ENCODE peak calls at places on chromosome X, in nine cellular contexts. I, W, H, N, T, K, R, P and Q are unnamed samples.

GRCh38 chrX:38717871-38718270 is 83.4 kb upstream of the MID1IP1 start:
- DNase-seq in I (peak), P (no peak), T (peak), N (no peak), K (no peak), H (no peak), W (no peak), R (no peak), Q (no peak)

GRCh38 chrX:49844622-49845021 is 15.5 kb downstream of the PAGE4 start:
- DNase-seq in R (peak), K (no peak), W (peak), T (peak), I (no peak), H (no peak), P (no peak), N (no peak), Q (no peak)

GRCh38 chrX:10158279-10158939 is 1.6 kb downstream of the CLCN4 start:
- DNase-seq in T (peak), N (no peak), P (no peak), R (peak), K (peak), I (peak), H (no peak), W (no peak), Q (peak)

GRCh38 chrX:119885554-119886428 is 9.9 kb upstream of the AKAP14 start:
- DNase-seq in K (no peak), W (no peak), R (no peak), H (no peak), P (no peak), T (peak), I (no peak), N (no peak), Q (no peak)

GRCh38 chrX:2284133-2284532 is 216.6 kb downstream of the DHRSX start:
- DNase-seq in K (no peak), R (no peak), T (no peak), P (no peak), W (no peak), H (no peak), N (no peak), I (no peak), Q (no peak)

GRCh38 chrX:151396042-151396826 is 772 bp upstream of the VMA21 start:
- DNase-seq in W (no peak), P (no peak), T (peak), K (peak), H (no peak), N (no peak), R (no peak), I (no peak), Q (no peak)

GRCh38 chrX:55816023-55816422 is 98.5 kb downstream of the RRAGB start:
- DNase-seq in K (no peak), N (no peak), R (no peak), W (no peak), P (no peak), I (no peak), T (no peak), H (no peak), Q (no peak)

GRCh38 chrX:66004928-66005831 is 34.7 kb downstream of the VSIG4 start:
- DNase-seq in N (no peak), R (no peak), K (no peak), I (no peak), W (no peak), P (no peak), T (no peak), H (no peak), Q (no peak)

GRCh38 chrX:132631579-132632232 is 142.9 kb upstream of the MBNL3 start:
- DNase-seq in T (peak), P (no peak), N (no peak), R (no peak), W (no peak), K (peak), H (no peak), I (peak), Q (no peak)

GRCh38 chrX:40062525-40063193 is 35.1 kb downstream of the BCOR start:
- DNase-seq in H (no peak), R (peak), N (no peak), I (no peak), T (no peak), K (peak), W (peak), P (no peak), Q (no peak)

GRCh38 chrX:41799661-41800060 is 75.7 kb downstream of the GPR82 start:
- DNase-seq in I (no peak), R (no peak), P (no peak), K (no peak), T (no peak), H (no peak), N (no peak), W (no peak), Q (no peak)

GRCh38 chrX:71214604-71215334 is 8.3 kb upstream of the GJB1 start:
- DNase-seq in N (no peak), W (no peak), I (no peak), T (no peak), P (no peak), H (no peak), K (peak), R (no peak), Q (no peak)

GRCh38 chrX:118975831-118976598 is 1.6 kb downstream of the LONRF3 start:
- DNase-seq in I (peak), W (no peak), N (no peak), H (peak), K (peak), R (peak), P (peak), T (no peak), Q (peak)

GRCh38 chrX:132532955-132533354 is 44.1 kb upstream of the MBNL3 start:
- DNase-seq in K (no peak), R (no peak), H (no peak), T (no peak), I (no peak), N (no peak), W (no peak), P (no peak), Q (no peak)

GRCh38 chrX:149494844-149495565 is 10.1 kb downstream of the IDS start:
- DNase-seq in H (no peak), I (no peak), T (no peak), R (no peak), N (no peak), P (no peak), K (no peak), W (no peak), Q (no peak)

GRCh38 chrX:150774798-150775568 is 81.8 kb downstream of the MTMR1 start:
- DNase-seq in H (no peak), N (no peak), P (no peak), T (no peak), K (no peak), W (peak), I (no peak), R (peak), Q (no peak)

GRCh38 chrX:54994668-54995452 is 872 bp upstream of the PFKFB1 start:
- DNase-seq in T (no peak), P (no peak), I (no peak), W (no peak), H (no peak), K (no peak), N (no peak), R (no peak), Q (no peak)

GRCh38 chrX:105618393-105619101 is 203.8 kb upstream of the NRK start:
- DNase-seq in T (no peak), R (no peak), K (no peak), H (no peak), N (no peak), I (no peak), W (no peak), P (no peak), Q (no peak)

GRCh38 chrX:107135076-107135964 is 16.7 kb upstream of the RBM41 start:
- DNase-seq in I (no peak), N (no peak), W (no peak), R (no peak), T (no peak), P (no peak), K (no peak), H (no peak), Q (no peak)

GRCh38 chrX:37348237-37349130 is 680 bp upstream of the PRRG1 start:
- DNase-seq in W (no peak), P (no peak), I (no peak), R (no peak), H (no peak), T (peak), N (no peak), K (no peak), Q (peak)

GRCh38 chrX:129701624-129702069 is 37.1 kb upstream of the XPNPEP2 start:
- DNase-seq in I (no peak), P (no peak), H (no peak), T (no peak), K (no peak), R (no peak), N (peak), W (no peak), Q (no peak)

GRCh38 chrX:115040417-115040816 is 23.0 kb upstream of the IL13RA2 start:
- DNase-seq in N (no peak), I (no peak), K (no peak), T (no peak), H (no peak), R (no peak), W (no peak), P (no peak), Q (no peak)

GRCh38 chrX:132270699-132271098 is 51.5 kb upstream of the RAP2C start:
- DNase-seq in I (no peak), K (peak), W (no peak), T (no peak), N (no peak), P (no peak), R (no peak), H (no peak), Q (no peak)

GRCh38 chrX:24241822-24242648 is 71.8 kb downstream of the SUPT20HL2 start:
- DNase-seq in N (no peak), W (peak), H (no peak), P (no peak), I (peak), K (peak), T (peak), R (no peak), Q (no peak)